ENCODE peak calls at places on chromosomes 12 and 14, in six cellular contexts. One of them, this sample, is unnamed.

GRCh38 chr14:56150018-56150417 is 31.8 kb downstream of the PELI2 start:
- DNase-seq in HCT116: no peak
- DNase-seq in GM12878: no peak
- DNase-seq in HepG2: no peak
- DNase-seq in K562: no peak
- DNase-seq in SK-N-SH: no peak
- DNase-seq in this sample: no peak

GRCh38 chr12:54418441-54419087 is 502 bp downstream of the ITGA5 start:
- DNase-seq in SK-N-SH: peak
- DNase-seq in K562: peak
- DNase-seq in HCT116: no peak
- DNase-seq in HepG2: no peak
- DNase-seq in GM12878: no peak
- DNase-seq in this sample: no peak

GRCh38 chr14:100467939-100468338 is 119.3 kb downstream of the BEGAIN start:
- DNase-seq in HCT116: no peak
- DNase-seq in SK-N-SH: no peak
- DNase-seq in HepG2: no peak
- DNase-seq in K562: no peak
- DNase-seq in GM12878: no peak
- DNase-seq in this sample: no peak

GRCh38 chr12:42094277-42094676 is 50.4 kb downstream of the GXYLT1 start:
- DNase-seq in K562: no peak
- DNase-seq in SK-N-SH: no peak
- DNase-seq in HCT116: peak
- DNase-seq in GM12878: no peak
- DNase-seq in HepG2: no peak
- DNase-seq in this sample: no peak

GRCh38 chr12:119153477-119154434 is 25.0 kb upstream of the HSPB8 start:
- DNase-seq in K562: peak
- DNase-seq in SK-N-SH: no peak
- DNase-seq in HepG2: no peak
- DNase-seq in GM12878: no peak
- DNase-seq in HCT116: peak
- DNase-seq in this sample: peak

GRCh38 chr12:91111366-91112321 is at the start of gene LUM:
- DNase-seq in K562: no peak
- DNase-seq in HCT116: no peak
- DNase-seq in GM12878: no peak
- DNase-seq in SK-N-SH: peak
- DNase-seq in HepG2: no peak
- DNase-seq in this sample: peak

GRCh38 chr14:31208546-31209424 is 1.2 kb upstream of the HECTD1 start:
- DNase-seq in SK-N-SH: no peak
- DNase-seq in HCT116: no peak
- DNase-seq in K562: no peak
- DNase-seq in GM12878: no peak
- DNase-seq in HepG2: no peak
- DNase-seq in this sample: no peak

GRCh38 chr14:102097441-102098135 is 10.7 kb upstream of the HSP90AA1 start:
- DNase-seq in GM12878: no peak
- DNase-seq in K562: no peak
- DNase-seq in SK-N-SH: no peak
- DNase-seq in HCT116: no peak
- DNase-seq in HepG2: no peak
- DNase-seq in this sample: peak

GRCh38 chr12:70876952-70877351 is 43.6 kb downstream of the PTPRR start:
- DNase-seq in HepG2: peak
- DNase-seq in GM12878: no peak
- DNase-seq in HCT116: no peak
- DNase-seq in K562: no peak
- DNase-seq in SK-N-SH: no peak
- DNase-seq in this sample: no peak

GRCh38 chr14:49702725-49703124 is 9.8 kb downstream of the KLHDC1 start:
- DNase-seq in K562: no peak
- DNase-seq in GM12878: no peak
- DNase-seq in HepG2: no peak
- DNase-seq in HCT116: no peak
- DNase-seq in SK-N-SH: no peak
- DNase-seq in this sample: no peak

GRCh38 chr12:113135178-113136127 is at the start of gene RASAL1:
- DNase-seq in GM12878: no peak
- DNase-seq in HCT116: peak
- DNase-seq in HepG2: peak
- DNase-seq in SK-N-SH: peak
- DNase-seq in K562: peak
- DNase-seq in this sample: peak

GRCh38 chr12:123900898-123901376 is 71.7 kb downstream of the CCDC92 start:
- DNase-seq in HepG2: no peak
- DNase-seq in K562: no peak
- DNase-seq in SK-N-SH: no peak
- DNase-seq in GM12878: no peak
- DNase-seq in HCT116: no peak
- DNase-seq in this sample: no peak

GRCh38 chr14:71372411-71372838 is 465.2 kb downstream of the PCNX1 start:
- DNase-seq in K562: no peak
- DNase-seq in HCT116: no peak
- DNase-seq in HepG2: peak
- DNase-seq in GM12878: no peak
- DNase-seq in SK-N-SH: no peak
- DNase-seq in this sample: peak
- TF ChIP-seq JUND in K562: no peak
- TF ChIP-seq JUND in HCT116: no peak
- TF ChIP-seq JUND in HepG2: no peak
- TF ChIP-seq JUND in GM12878: no peak
- TF ChIP-seq JUND in SK-N-SH: no peak
- TF ChIP-seq JUND in this sample: peak

GRCh38 chr14:68811161-68811560 is 18.3 kb upstream of the ZFP36L1 start:
- DNase-seq in HepG2: no peak
- DNase-seq in SK-N-SH: peak
- DNase-seq in HCT116: no peak
- DNase-seq in K562: no peak
- DNase-seq in GM12878: no peak
- DNase-seq in this sample: no peak
- TF ChIP-seq JUND in HepG2: no peak
- TF ChIP-seq JUND in SK-N-SH: no peak
- TF ChIP-seq JUND in HCT116: no peak
- TF ChIP-seq JUND in K562: no peak
- TF ChIP-seq JUND in GM12878: no peak
- TF ChIP-seq JUND in this sample: no peak

GRCh38 chr12:21695896-21696295 is 38.3 kb upstream of the LDHB start:
- DNase-seq in K562: no peak
- DNase-seq in HCT116: no peak
- DNase-seq in HepG2: no peak
- DNase-seq in SK-N-SH: no peak
- DNase-seq in GM12878: no peak
- DNase-seq in this sample: no peak
- TF ChIP-seq JUND in K562: no peak
- TF ChIP-seq JUND in HCT116: no peak
- TF ChIP-seq JUND in HepG2: no peak
- TF ChIP-seq JUND in SK-N-SH: no peak
- TF ChIP-seq JUND in GM12878: no peak
- TF ChIP-seq JUND in this sample: no peak

GRCh38 chr12:47102406-47102805 is 22.6 kb upstream of the AMIGO2 start:
- DNase-seq in GM12878: no peak
- DNase-seq in K562: no peak
- DNase-seq in HCT116: no peak
- DNase-seq in HepG2: no peak
- DNase-seq in SK-N-SH: no peak
- DNase-seq in this sample: no peak

GRCh38 chr12:47105914-47106674 is 26.3 kb upstream of the AMIGO2 start:
- DNase-seq in GM12878: no peak
- DNase-seq in HCT116: no peak
- DNase-seq in SK-N-SH: no peak
- DNase-seq in HepG2: no peak
- DNase-seq in K562: no peak
- DNase-seq in this sample: peak

GRCh38 chr12:47107446-47107845 is 27.7 kb upstream of the AMIGO2 start:
- DNase-seq in K562: no peak
- DNase-seq in SK-N-SH: no peak
- DNase-seq in HCT116: no peak
- DNase-seq in HepG2: no peak
- DNase-seq in GM12878: no peak
- DNase-seq in this sample: no peak

GRCh38 chr12:47100146-47100545 is 20.4 kb upstream of the AMIGO2 start:
- DNase-seq in GM12878: no peak
- DNase-seq in SK-N-SH: no peak
- DNase-seq in HepG2: no peak
- DNase-seq in HCT116: no peak
- DNase-seq in K562: no peak
- DNase-seq in this sample: no peak

GRCh38 chr12:47102845-47103666 is 23.3 kb upstream of the AMIGO2 start:
- DNase-seq in GM12878: no peak
- DNase-seq in SK-N-SH: no peak
- DNase-seq in HepG2: no peak
- DNase-seq in HCT116: no peak
- DNase-seq in K562: no peak
- DNase-seq in this sample: no peak
- TF ChIP-seq JUND in GM12878: no peak
- TF ChIP-seq JUND in SK-N-SH: no peak
- TF ChIP-seq JUND in HepG2: no peak
- TF ChIP-seq JUND in HCT116: no peak
- TF ChIP-seq JUND in K562: no peak
- TF ChIP-seq JUND in this sample: no peak

GRCh38 chr14:33765251-33765650 is 185.6 kb downstream of the EGLN3 start:
- DNase-seq in GM12878: no peak
- DNase-seq in SK-N-SH: peak
- DNase-seq in HepG2: no peak
- DNase-seq in HCT116: no peak
- DNase-seq in K562: no peak
- DNase-seq in this sample: no peak
- TF ChIP-seq JUND in GM12878: no peak
- TF ChIP-seq JUND in SK-N-SH: no peak
- TF ChIP-seq JUND in HepG2: no peak
- TF ChIP-seq JUND in HCT116: no peak
- TF ChIP-seq JUND in K562: no peak
- TF ChIP-seq JUND in this sample: no peak

DNA sequence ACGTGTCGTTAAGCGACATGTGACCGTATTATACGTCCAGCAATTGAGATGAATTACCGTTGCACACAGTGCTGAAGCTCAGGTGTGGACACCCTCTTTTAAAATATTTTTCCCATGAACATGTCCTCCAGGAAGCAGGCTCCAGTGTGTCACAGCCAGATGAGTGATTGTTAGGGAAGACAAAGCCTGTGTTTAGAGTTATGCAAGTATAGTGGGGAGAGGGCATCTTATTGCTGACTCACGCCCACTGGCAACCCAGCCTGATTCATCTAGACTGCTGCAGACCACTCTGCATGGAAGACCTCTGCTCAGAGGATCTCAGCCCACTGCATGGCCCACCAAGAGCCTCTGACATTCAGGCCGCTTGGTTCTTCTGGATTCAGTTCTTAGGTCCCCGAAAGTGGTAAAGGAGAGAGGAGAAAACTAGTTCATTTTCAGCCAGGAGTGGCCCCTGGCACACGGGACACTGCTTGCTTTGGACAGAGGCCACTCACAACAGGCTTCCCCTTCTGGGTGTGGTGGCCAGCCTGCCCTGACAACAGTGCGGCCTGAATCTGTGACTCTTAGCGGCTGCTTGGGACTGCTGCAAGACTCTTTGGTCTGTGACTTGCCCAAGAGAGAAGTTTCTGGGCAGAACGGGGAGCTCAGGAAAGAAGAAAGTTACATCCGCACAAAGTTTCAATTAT is 266.3 kb downstream of the ZFP36L1 start:
- DNase-seq in SK-N-SH: no peak
- DNase-seq in HepG2: no peak
- DNase-seq in HCT116: no peak
- DNase-seq in K562: no peak
- DNase-seq in GM12878: no peak
- DNase-seq in this sample: no peak
- TF ChIP-seq JUND in SK-N-SH: no peak
- TF ChIP-seq JUND in HepG2: no peak
- TF ChIP-seq JUND in HCT116: no peak
- TF ChIP-seq JUND in K562: no peak
- TF ChIP-seq JUND in GM12878: no peak
- TF ChIP-seq JUND in this sample: no peak

This sample was measured in T47D.